ENCODE peak calls at places on chromosomes 2 and 18, in ten cellular contexts. T is memory B cell; S is SW480; D is stimulated activated CD8-positive, alpha-beta memory T cell treated with anti-CD3 and anti-CD28 coated beads, Interleukin-15, amount 100 ng/mL, for 48 hours; N is NCI-H774; I is WTC11; R is activated CD8-positive, alpha-beta memory T cell treated with anti-CD3 and anti-CD28 coated beads, Interleukin-2, amount 50 U/mL, for 4 hours; K is IMR-90; X is activated T-cell treated with anti-CD3 and anti-CD28 coated beads for 1 hour; L is choroid plexus epithelial cell. V is an unnamed sample.

GRCh38 chr2:238856713-238857567 is 9.1 kb downstream of the TWIST2 start:
- DNase-seq in D (no peak), X (no peak), T (no peak), L (no peak), S (no peak), K (no peak), I (no peak), N (no peak), R (no peak), V (no peak)

GRCh38 chr2:159744363-159744762 is 32.1 kb downstream of the MARCHF7 start:
- DNase-seq in X (no peak), T (no peak), N (no peak), K (peak; percentile 56), R (no peak), I (no peak), L (peak; percentile 70), D (no peak), S (no peak), V (no peak)

GRCh38 chr18:73645175-73645715 is 502.4 kb downstream of the FBXO15 start:
- DNase-seq in L (peak; percentile 49), R (no peak), I (no peak), D (no peak), K (peak; percentile 77), S (no peak), X (no peak), T (no peak), N (no peak), V (no peak)

GRCh38 chr2:169819106-169819505 is 5.6 kb downstream of the METTL5 start:
- DNase-seq in L (peak; percentile 16), X (no peak), D (no peak), N (no peak), T (no peak), I (no peak), K (peak; percentile 55), S (no peak), R (no peak), V (no peak)

GRCh38 chr18:70221156-70221910 is 15.8 kb upstream of the RTTN start:
- DNase-seq in I (peak; percentile 41), T (no peak), N (no peak), R (no peak), K (no peak), L (no peak), X (no peak), D (no peak), S (no peak), V (peak; percentile 90)

GRCh38 chr2:88880441-88880953 is 189.0 kb downstream of the RPIA start:
- DNase-seq in L (peak; percentile 76), T (no peak), X (no peak), R (no peak), N (peak; percentile 25), I (peak; percentile 23), D (no peak), K (peak; percentile 39), S (peak; percentile 88), V (peak; percentile 70)

GRCh38 chr18:78603584-78603983 is 376.0 kb upstream of the SALL3 start:
- DNase-seq in D (no peak), N (no peak), T (no peak), K (no peak), I (no peak), S (no peak), X (no peak), L (no peak), R (no peak), V (no peak)

GRCh38 chr2:177783835-177784448 is 288.6 kb downstream of the PDE11A start:
- DNase-seq in N (no peak), R (no peak), X (no peak), D (no peak), I (no peak), S (peak; percentile 14), L (peak; percentile 92), K (peak; percentile 51), T (no peak), V (no peak)

GRCh38 chr2:73593676-73594075 is 48.5 kb downstream of the NAT8 start:
- DNase-seq in K (peak; percentile 13), T (no peak), X (no peak), R (no peak), L (peak; percentile 28), N (no peak), S (no peak), D (no peak), I (no peak), V (no peak)

GRCh38 chr2:22826658-22827165 is 558.3 kb upstream of the KLHL29 start:
- DNase-seq in K (no peak), R (no peak), S (no peak), T (no peak), L (no peak), N (no peak), D (no peak), X (no peak), I (no peak), V (no peak)

V was measured in COR-L47.